ENCODE peak calls at places on chromosomes 12 and 14, in four cellular contexts. K is adrenal gland, G is tibial nerve, P is lower leg skin. S is an unnamed sample.

GRCh38 chr12:4267904-4268548 is 5.5 kb upstream of the CCND2 start:
- DNase-seq in G (no peak), P (no peak), K (no peak), S (no peak)

GRCh38 chr12:132197581-132198281 is 53.5 kb downstream of the NOC4L start:
- DNase-seq in K (no peak), P (no peak), G (no peak), S (no peak)

GRCh38 chr12:13161172-13161571 is 35.4 kb upstream of the EMP1 start:
- DNase-seq in G (no peak), P (no peak), K (no peak), S (no peak)

GRCh38 chr12:101697197-101697929 is at the start of gene CHPT1:
- DNase-seq in K (peak; percentile 88), P (peak; percentile 93), G (peak; percentile 48), S (peak; percentile 60)

GRCh38 chr14:30834353-30834752 is 40.0 kb upstream of the COCH start:
- DNase-seq in K (no peak), P (no peak), G (no peak), S (no peak)

GRCh38 chr14:93525691-93526451 is 95.1 kb downstream of the UNC79 start:
- DNase-seq in K (no peak), G (no peak), P (no peak), S (no peak)

GRCh38 chr14:74922752-74923401 is at the start of gene RPS6KL1:
- DNase-seq in K (peak; percentile 90), P (peak; percentile 96), G (peak; percentile 52), S (peak; percentile 79)

GRCh38 chr12:6078378-6079083 is 45.9 kb downstream of the VWF start:
- DNase-seq in K (no peak), P (no peak), G (no peak), S (no peak)

GRCh38 chr12:98601924-98602323 is 8.4 kb downstream of the SLC25A3 start:
- DNase-seq in K (no peak), P (no peak), G (no peak), S (no peak)

GRCh38 chr12:104604070-104604994 is 147.6 kb downstream of the CHST11 start:
- DNase-seq in G (peak; percentile 45), P (peak; percentile 96), K (peak; percentile 93), S (peak; percentile 90)

GRCh38 chr12:81617915-81618314 is 141.2 kb downstream of the PPFIA2 start:
- DNase-seq in K (no peak), P (no peak), G (no peak), S (no peak)

GRCh38 chr14:91415794-91416743 is 1.6 kb downstream of the CCDC88C start:
- DNase-seq in G (no peak), P (no peak), K (no peak), S (no peak)

GRCh38 chr14:68386950-68387779 is 405.7 kb downstream of the ZFP36L1 start:
- DNase-seq in G (no peak), K (no peak), P (no peak), S (no peak)

GRCh38 chr14:88551094-88551870 is 3.5 kb downstream of the PTPN21 start:
- DNase-seq in P (peak; percentile 96), K (peak; percentile 88), G (peak; percentile 48), S (peak; percentile 88)

GRCh38 chr12:4719821-4720636 is at the start of gene GALNT8:
- DNase-seq in P (no peak), G (no peak), K (no peak), S (no peak)

GRCh38 chr14:24885410-24885913 is 164.5 kb downstream of the STXBP6 start:
- DNase-seq in K (no peak), G (no peak), P (no peak), S (no peak)

GRCh38 chr14:76784881-76785280 is 23.6 kb downstream of the VASH1 start:
- DNase-seq in K (peak; percentile 72), G (peak; percentile 52), P (peak; percentile 88), S (peak; percentile 93)

GRCh38 chr14:68979722-68980552 is 835 bp upstream of the ACTN1 start:
- DNase-seq in G (peak; percentile 32), P (peak; percentile 89), K (peak; percentile 66), S (peak; percentile 45)

GRCh38 chr12:110585231-110585799 is 2.2 kb upstream of the PPTC7 start:
- DNase-seq in P (no peak), G (no peak), K (no peak), S (no peak)

GRCh38 chr14:74476107-74476506 is 17.0 kb downstream of the NPC2 start:
- DNase-seq in P (no peak), G (no peak), K (peak; percentile 82), S (no peak)

GRCh38 chr12:54688309-54689033 is 40.3 kb upstream of the DCD start:
- DNase-seq in K (no peak), P (no peak), G (no peak), S (no peak)

GRCh38 chr12:54684636-54685630 is 36.8 kb upstream of the DCD start:
- DNase-seq in K (no peak), G (no peak), P (no peak), S (no peak)

GRCh38 chr12:54692353-54692752 is 44.2 kb upstream of the DCD start:
- DNase-seq in K (no peak), G (no peak), P (no peak), S (no peak)

GRCh38 chr12:54689984-54690383 is 41.8 kb upstream of the DCD start:
- DNase-seq in P (no peak), G (no peak), K (no peak), S (no peak)

DNA sequence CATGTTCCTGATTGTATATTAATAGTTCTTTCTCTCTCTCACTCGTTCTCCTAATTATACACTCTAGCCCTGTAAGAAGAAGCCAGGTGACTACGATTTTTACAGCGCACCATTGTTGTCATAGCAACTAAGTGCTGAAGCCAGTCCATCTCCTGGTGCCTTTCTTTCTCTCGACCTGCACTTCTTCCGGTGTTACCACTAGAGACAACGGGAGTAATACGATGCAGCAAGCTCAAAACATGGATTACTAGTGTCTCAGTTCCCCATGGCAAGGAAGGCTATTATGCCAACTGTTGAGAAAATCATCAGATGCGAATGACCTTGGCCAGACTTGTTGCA is 40.8 kb upstream of the DCD start:
- DNase-seq in G (no peak), K (no peak), P (no peak), S (no peak)
- TF ChIP-seq CTCF in G (no peak), K (no peak), P (no peak), S (no peak)

DNA sequence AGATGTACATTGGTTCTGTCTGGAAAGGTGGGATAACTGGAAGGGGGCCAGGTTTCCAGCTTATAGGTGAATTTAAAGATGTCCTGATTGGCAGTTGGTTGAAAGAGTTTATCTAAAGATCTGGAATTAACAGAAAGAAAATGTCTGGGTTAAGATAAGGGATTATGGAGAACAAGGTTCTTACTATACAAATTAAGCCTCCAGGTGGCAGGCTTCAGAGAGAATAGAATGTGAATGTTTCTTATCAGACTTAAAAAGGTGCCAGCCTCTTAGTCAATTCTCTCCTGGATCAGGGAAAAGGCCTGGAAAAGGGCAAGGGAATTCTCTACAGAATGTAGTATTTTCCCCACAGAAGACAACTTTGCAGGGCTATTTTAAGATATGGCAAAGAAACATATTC is 53.1 kb downstream of the CNTN1 start:
- DNase-seq in K (no peak), G (no peak), P (no peak), S (no peak)
- TF ChIP-seq CTCF in K (no peak), G (no peak), P (no peak), S (no peak)

DNA sequence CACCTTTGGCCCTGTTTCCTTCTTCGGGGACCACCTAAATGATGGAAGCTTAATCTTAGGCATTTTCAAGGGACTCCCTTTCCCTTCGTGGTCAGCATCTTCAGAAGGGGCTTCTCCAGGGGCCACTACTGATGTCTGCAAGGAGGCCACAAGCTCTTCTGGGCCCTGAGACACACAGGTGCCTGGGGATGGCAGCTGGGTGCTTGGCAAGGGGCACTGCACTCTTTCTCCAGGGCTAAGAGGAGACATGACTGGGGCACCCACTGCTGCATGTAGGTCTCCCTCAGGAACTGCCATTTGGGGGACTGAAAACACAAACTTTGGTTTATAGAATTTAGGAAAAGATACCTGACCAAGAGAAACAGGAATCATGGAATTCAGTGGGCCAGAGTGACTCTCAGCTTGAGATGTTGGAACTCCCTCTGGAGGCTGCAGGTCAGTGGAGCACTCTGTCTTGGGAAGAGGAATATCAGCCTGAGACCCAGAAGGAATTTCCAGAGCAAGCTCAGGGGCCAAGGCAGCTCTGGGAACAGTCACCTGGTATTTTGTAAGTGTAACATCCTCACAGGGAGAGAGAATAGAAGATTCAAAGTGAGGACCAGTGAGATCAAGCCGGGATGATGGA is 16.0 kb downstream of the PLD4 start:
- DNase-seq in G (no peak), P (peak; percentile 58), K (no peak), S (no peak)
- TF ChIP-seq CTCF in G (no peak), P (no peak), K (no peak), S (no peak)

GRCh38 chr12:120247621-120248030 is 17.9 kb downstream of the PXN start:
- DNase-seq in P (no peak), K (peak; percentile 69), G (no peak), S (no peak)

GRCh38 chr12:120249266-120249874 is 16.2 kb downstream of the PXN start:
- DNase-seq in K (no peak), P (no peak), G (no peak), S (no peak)

GRCh38 chr12:120247183-120247582 is 18.3 kb downstream of the PXN start:
- DNase-seq in P (no peak), G (no peak), K (no peak), S (no peak)

GRCh38 chr12:120252071-120252906 is 13.2 kb downstream of the PXN start:
- DNase-seq in P (no peak), K (no peak), G (no peak), S (no peak)

DNA sequence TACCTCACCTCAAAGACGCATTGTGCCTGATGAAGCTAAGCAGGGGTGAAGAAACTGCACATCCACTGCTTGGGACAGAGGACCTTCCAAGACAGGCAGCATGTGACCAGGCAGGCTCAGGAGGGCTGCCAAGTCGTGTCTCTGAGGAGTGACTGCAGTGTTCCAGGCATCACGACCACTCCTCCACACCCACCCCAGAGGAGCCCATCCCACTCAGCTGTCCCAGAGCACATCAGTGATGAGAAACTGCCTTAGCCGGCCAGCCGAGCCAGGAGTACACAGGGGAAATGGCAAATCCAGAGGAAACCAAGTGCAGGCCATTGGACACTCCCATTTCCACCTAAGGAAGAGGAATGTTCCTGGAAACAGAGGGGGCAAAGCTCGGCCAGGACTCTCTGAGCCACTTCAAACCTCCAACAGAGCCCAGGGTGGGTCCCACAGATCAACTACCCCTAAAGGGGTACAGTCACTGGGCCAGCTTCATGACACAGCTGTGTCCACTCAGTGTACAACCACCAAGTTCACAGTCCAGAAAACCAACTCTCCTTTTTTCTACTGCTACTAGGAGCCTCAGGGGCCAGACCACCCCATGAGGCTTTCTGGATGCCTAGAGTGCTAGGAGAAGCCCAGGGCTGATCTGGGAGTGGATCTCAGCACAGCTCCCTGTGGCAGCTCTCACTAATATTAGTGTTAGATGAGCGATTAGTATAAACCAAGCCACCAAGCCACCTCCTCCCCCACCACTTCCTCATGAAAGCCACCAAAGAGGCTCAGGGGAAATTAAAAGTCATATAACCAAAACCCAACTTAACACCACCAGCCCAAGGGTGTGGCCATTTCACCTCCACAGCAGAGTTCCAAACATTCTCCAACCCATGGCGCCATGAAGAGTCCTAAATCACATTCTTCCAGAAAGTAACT is 15.4 kb downstream of the PXN start:
- DNase-seq in P (peak; percentile 96), K (peak; percentile 69), G (peak; percentile 92), S (peak; percentile 85)
- TF ChIP-seq CTCF in P (no peak), K (no peak), G (no peak), S (no peak)

DNA sequence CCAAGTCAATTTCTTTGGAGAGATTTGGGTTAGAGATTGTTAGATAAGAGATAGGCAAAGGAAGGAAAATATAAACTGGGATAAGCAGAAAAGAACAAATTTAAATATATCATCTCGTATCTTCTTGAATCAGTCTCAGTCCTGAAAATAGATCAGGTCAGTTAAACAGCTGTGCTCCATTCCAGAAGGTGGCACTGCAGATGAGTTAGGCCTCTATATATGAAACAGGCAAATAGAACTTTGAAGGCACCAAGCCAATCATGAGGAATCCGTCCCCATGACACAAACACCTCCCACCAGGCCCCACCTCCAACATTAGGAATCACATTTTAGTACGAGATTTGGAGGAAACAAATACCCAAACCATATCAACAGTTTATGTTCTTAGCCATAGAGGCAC is 605.5 kb upstream of the USP15 start:
- DNase-seq in P (no peak), G (no peak), K (peak; percentile 20), S (no peak)
- TF ChIP-seq CTCF in P (no peak), G (no peak), K (peak; percentile 40), S (no peak)

GRCh38 chr12:57737467-57738141 is 938 bp downstream of the AGAP2 start:
- DNase-seq in G (no peak), K (no peak), P (no peak), S (no peak)
- TF ChIP-seq CTCF in G (no peak), K (no peak), P (no peak), S (no peak)

S was measured in tibial artery.